ENCODE peak calls at places on chromosomes 2 and 18, in ten cellular contexts. A, X, K, J, Y, R, L, V, B and S are unnamed samples.

GRCh38 chr2:74525717-74526648 is at the start of gene DQX1:
- DNase-seq in V (no peak), L (no peak), K (peak), J (peak), R (no peak), Y (peak), X (no peak), A (no peak), B (no peak), S (peak)

GRCh38 chr2:191870744-191871143 is 23.9 kb upstream of the CAVIN2 start:
- DNase-seq in L (no peak), X (no peak), K (no peak), V (no peak), B (no peak), Y (no peak), R (no peak), A (no peak), J (no peak), S (no peak)

GRCh38 chr2:196277002-196277401 is 105.6 kb upstream of the STK17B start:
- DNase-seq in B (no peak), J (no peak), K (peak), R (no peak), Y (peak), A (no peak), V (no peak), L (no peak), X (no peak), S (peak)

GRCh38 chr2:191867507-191867847 is 20.6 kb upstream of the CAVIN2 start:
- DNase-seq in V (no peak), Y (no peak), J (no peak), L (no peak), K (no peak), B (no peak), R (no peak), X (no peak), A (no peak), S (no peak)

GRCh38 chr18:59502222-59502898 is 143.3 kb upstream of the LMAN1 start:
- DNase-seq in A (peak), L (peak), Y (peak), K (peak), R (peak), X (no peak), J (no peak), V (peak), B (no peak), S (no peak)

GRCh38 chr18:49227456-49227855 is 233.0 kb downstream of the DYM start:
- DNase-seq in K (peak), J (no peak), X (no peak), B (no peak), V (no peak), R (no peak), Y (no peak), A (no peak), L (no peak), S (no peak)

GRCh38 chr2:219441451-219442205 is 7.0 kb downstream of the SPEG start:
- DNase-seq in B (no peak), J (no peak), Y (peak), X (no peak), K (peak), R (no peak), L (peak), A (peak), V (peak), S (peak)

GRCh38 chr2:60439219-60439974 is 114.1 kb downstream of the BCL11A start:
- DNase-seq in B (no peak), R (peak), J (no peak), Y (no peak), V (no peak), K (no peak), X (peak), A (no peak), L (peak), S (peak)

GRCh38 chr2:120779781-120780283 is 44.2 kb downstream of the GLI2 start:
- DNase-seq in L (no peak), K (peak), B (no peak), X (no peak), R (no peak), Y (peak), A (peak), J (peak), V (peak), S (no peak)

GRCh38 chr18:8889479-8889878 is 184.1 kb downstream of the MTCL1 start:
- DNase-seq in V (no peak), R (no peak), L (no peak), B (no peak), X (no peak), Y (peak), J (no peak), K (no peak), A (no peak), S (no peak)

GRCh38 chr2:200467806-200468686 is 41.8 kb downstream of the KCTD18 start:
- DNase-seq in B (no peak), K (no peak), Y (no peak), L (no peak), V (no peak), R (no peak), X (no peak), J (no peak), A (no peak), S (no peak)

GRCh38 chr2:96552284-96553175 is 16.0 kb downstream of the ARID5A start:
- DNase-seq in Y (no peak), B (no peak), X (no peak), A (no peak), L (no peak), V (no peak), R (no peak), K (no peak), J (no peak), S (peak)

GRCh38 chr2:190979906-190980629 is 33.9 kb downstream of the STAT1 start:
- DNase-seq in V (peak), K (peak), Y (peak), J (peak), R (peak), L (peak), A (peak), X (no peak), B (no peak), S (no peak)

GRCh38 chr2:108074945-108075344 is 88.6 kb downstream of the SLC5A7 start:
- DNase-seq in X (no peak), J (no peak), V (no peak), K (no peak), B (no peak), Y (no peak), R (no peak), L (no peak), A (no peak), S (no peak)

GRCh38 chr18:63887424-63887823 is at the start of gene SERPINB2:
- DNase-seq in J (no peak), X (peak), R (no peak), V (peak), K (peak), B (no peak), L (no peak), Y (peak), A (no peak), S (peak)

GRCh38 chr18:2316686-2317308 is 254.5 kb downstream of the METTL4 start:
- DNase-seq in V (no peak), A (no peak), Y (no peak), L (no peak), B (no peak), J (no peak), K (no peak), X (no peak), R (no peak), S (no peak)

GRCh38 chr2:102385522-102385921 is 29.9 kb downstream of the IL18R1 start:
- DNase-seq in Y (no peak), J (no peak), A (no peak), B (no peak), K (no peak), L (no peak), X (no peak), R (no peak), V (no peak), S (no peak)

GRCh38 chr2:10422251-10422650 is 25.9 kb downstream of the ODC1 start:
- DNase-seq in J (no peak), B (no peak), K (no peak), A (no peak), Y (no peak), X (no peak), V (no peak), L (no peak), R (no peak), S (no peak)

GRCh38 chr2:223459328-223459939 is 142.7 kb downstream of the SCG2 start:
- DNase-seq in J (no peak), L (no peak), V (no peak), X (no peak), B (no peak), Y (peak), R (no peak), A (no peak), K (peak), S (no peak)

GRCh38 chr2:3606370-3607124 is 11.6 kb downstream of the COLEC11 start:
- DNase-seq in X (no peak), Y (no peak), K (no peak), V (no peak), R (no peak), L (no peak), J (no peak), B (no peak), A (no peak), S (no peak)

GRCh38 chr18:31093294-31093693 is 8.9 kb downstream of the DSC2 start:
- DNase-seq in Y (no peak), K (no peak), B (no peak), J (no peak), V (no peak), R (no peak), X (no peak), L (no peak), A (no peak), S (no peak)

GRCh38 chr2:207601774-207602173 is 23.4 kb downstream of the METTL21A start:
- DNase-seq in V (no peak), J (no peak), R (no peak), L (no peak), B (no peak), K (no peak), X (no peak), Y (no peak), A (no peak), S (no peak)

GRCh38 chr2:50749226-50749625 is 282.7 kb downstream of the NRXN1 start:
- DNase-seq in J (no peak), K (no peak), B (no peak), R (no peak), A (no peak), V (no peak), X (no peak), Y (no peak), L (no peak), S (no peak)

GRCh38 chr2:11134349-11134748 is 20.9 kb upstream of the SLC66A3 start:
- DNase-seq in Y (no peak), X (no peak), B (no peak), R (no peak), J (no peak), K (no peak), V (no peak), L (no peak), A (no peak), S (no peak)

GRCh38 chr2:152505495-152505906 is 170.5 kb downstream of the FMNL2 start:
- DNase-seq in L (no peak), Y (peak), A (no peak), R (no peak), J (no peak), K (no peak), B (no peak), V (no peak), X (no peak), S (no peak)

GRCh38 chr2:8567469-8568108 is 114.3 kb upstream of the ID2 start:
- DNase-seq in X (no peak), R (no peak), B (peak), Y (no peak), L (no peak), A (no peak), V (no peak), K (no peak), J (peak), S (no peak)

GRCh38 chr2:231199219-231199618 is 788 bp downstream of the ARMC9 start:
- DNase-seq in Y (peak), K (peak), L (no peak), V (peak), R (no peak), A (no peak), X (no peak), J (no peak), B (no peak), S (no peak)

GRCh38 chr2:133497261-133497893 is 70.9 kb downstream of the NCKAP5 start:
- DNase-seq in V (no peak), X (no peak), Y (no peak), L (no peak), R (no peak), A (no peak), J (no peak), K (no peak), B (no peak), S (no peak)

GRCh38 chr2:25063876-25064660 is 22.2 kb downstream of the EFR3B start:
- DNase-seq in L (no peak), J (no peak), X (peak), V (no peak), R (peak), B (no peak), Y (no peak), A (no peak), K (peak), S (no peak)

GRCh38 chr2:1744151-1744445 is 217 bp downstream of the PXDN start:
- DNase-seq in A (no peak), Y (no peak), J (no peak), B (no peak), V (no peak), L (peak), K (no peak), R (no peak), X (no peak), S (no peak)

GRCh38 chr2:1741851-1742250 is 2.5 kb downstream of the PXDN start:
- DNase-seq in R (no peak), V (no peak), L (no peak), B (no peak), X (no peak), K (no peak), Y (no peak), A (no peak), J (no peak), S (no peak)

GRCh38 chr2:1742300-1742679 is 2.0 kb downstream of the PXDN start:
- DNase-seq in X (no peak), Y (peak), R (no peak), V (no peak), J (no peak), K (no peak), B (no peak), A (no peak), L (no peak), S (no peak)

GRCh38 chr2:1743396-1744150 is 742 bp downstream of the PXDN start:
- DNase-seq in B (peak), Y (peak), R (no peak), L (peak), A (peak), V (peak), J (no peak), K (peak), X (no peak), S (no peak)

DNA sequence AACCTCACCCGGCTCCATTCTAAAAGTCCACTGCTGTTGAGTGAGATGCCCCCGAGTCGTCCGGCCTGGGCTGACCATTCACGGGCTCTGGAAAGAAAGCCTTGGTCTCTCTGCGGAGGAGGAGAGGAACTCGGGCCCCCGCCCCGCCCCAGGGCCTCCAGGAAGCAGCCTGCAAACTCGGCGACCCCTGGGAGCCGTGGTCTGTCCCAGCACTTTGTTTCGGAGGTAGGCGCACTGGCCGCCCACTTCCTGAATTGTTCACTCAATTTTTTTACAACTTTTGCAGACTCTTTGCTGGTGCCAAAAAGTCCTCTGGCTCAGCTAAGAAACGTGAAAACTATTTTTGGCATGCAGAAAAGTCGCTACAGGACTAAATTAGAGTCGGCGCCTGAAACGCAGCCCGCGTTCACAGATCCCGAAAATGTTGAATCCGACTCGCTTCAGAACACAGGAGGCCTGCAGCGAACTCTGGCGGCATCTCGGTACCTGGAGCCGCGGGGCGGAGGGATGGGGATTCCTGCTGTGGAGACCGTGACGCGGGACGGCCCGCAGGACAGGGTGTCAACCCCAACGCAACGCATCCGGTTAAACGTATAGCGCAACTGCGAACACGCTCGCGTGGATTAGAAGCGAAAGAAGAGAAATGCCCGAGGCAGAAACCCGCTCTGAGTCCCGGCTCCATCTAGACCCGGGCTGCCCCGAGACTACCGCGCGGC is 1.5 kb downstream of the PXDN start:
- DNase-seq in X (no peak), A (peak), L (peak), R (peak), K (peak), B (peak), Y (peak), J (peak), V (peak), S (no peak)
- TF ChIP-seq CTCF in X (no peak), A (peak), L (no peak), R (peak), K (peak), B (no peak), Y (peak), J (peak), V (peak), S (no peak)

GRCh38 chr2:5587726-5588125 is 104.5 kb upstream of the SOX11 start:
- DNase-seq in A (no peak), K (no peak), J (no peak), V (no peak), B (no peak), L (no peak), Y (no peak), R (no peak), X (no peak), S (no peak)
- TF ChIP-seq CTCF in A (no peak), K (no peak), J (no peak), V (no peak), B (no peak), L (no peak), Y (no peak), R (no peak), X (no peak), S (no peak)

DNA sequence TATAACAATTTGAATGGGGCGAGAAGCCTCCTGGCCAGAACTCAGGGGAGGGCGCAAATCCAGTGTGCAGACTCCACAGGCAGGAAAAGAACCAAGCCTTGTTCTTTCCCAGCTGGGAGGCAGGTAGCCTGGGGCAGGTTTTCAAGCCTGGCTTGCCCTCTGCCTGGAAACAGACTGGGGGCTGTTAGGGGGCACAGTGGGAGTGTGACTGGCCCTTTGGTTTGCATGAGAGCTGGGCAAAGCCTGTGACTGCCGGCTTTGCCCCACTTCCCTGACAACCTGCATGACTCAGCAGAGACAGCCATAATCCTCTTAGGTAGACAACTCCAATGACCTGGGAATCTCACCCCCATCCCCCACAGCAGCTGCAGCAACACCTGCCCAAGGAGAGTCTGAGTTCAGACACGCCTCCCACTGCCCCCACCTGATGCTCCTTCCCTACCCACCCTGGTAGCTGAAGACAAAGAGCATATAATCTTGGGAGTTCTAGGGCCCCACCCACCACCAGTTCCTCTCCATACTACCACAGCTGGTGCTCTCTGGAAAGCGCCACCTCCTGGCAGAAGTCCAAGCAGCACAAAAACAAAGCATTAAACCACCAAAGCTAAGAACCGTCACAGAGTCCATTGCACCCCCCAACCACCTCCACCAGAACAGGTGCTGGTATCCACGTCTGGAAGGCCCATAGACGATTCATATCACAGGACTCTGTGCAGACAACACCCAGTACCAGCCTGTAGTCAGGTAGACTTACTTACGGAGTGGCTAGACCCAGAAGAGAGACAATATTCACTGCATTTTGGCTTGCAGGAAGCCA is 402.5 kb downstream of the STK39 start:
- DNase-seq in K (peak), R (no peak), A (no peak), Y (no peak), V (no peak), J (no peak), X (no peak), B (no peak), L (peak), S (no peak)
- TF ChIP-seq CTCF in K (peak), R (no peak), A (no peak), Y (no peak), V (no peak), J (no peak), X (peak), B (no peak), L (no peak), S (peak)

GRCh38 chr2:1722692-1723091 is 21.6 kb downstream of the PXDN start:
- DNase-seq in X (no peak), Y (no peak), K (no peak), A (no peak), V (no peak), B (no peak), R (no peak), J (no peak), L (no peak), S (no peak)

GRCh38 chr2:1726558-1726957 is 17.8 kb downstream of the PXDN start:
- DNase-seq in V (no peak), J (peak), L (no peak), K (no peak), X (no peak), Y (no peak), B (no peak), A (no peak), R (no peak), S (no peak)

GRCh38 chr2:1721706-1722483 is 22.4 kb downstream of the PXDN start:
- DNase-seq in B (no peak), X (no peak), Y (peak), V (peak), K (peak), A (peak), J (peak), R (no peak), L (no peak), S (no peak)

GRCh38 chr2:1727101-1727771 is 17.1 kb downstream of the PXDN start:
- DNase-seq in J (peak), X (no peak), A (peak), B (no peak), Y (peak), V (no peak), R (peak), L (no peak), K (no peak), S (no peak)

DNA sequence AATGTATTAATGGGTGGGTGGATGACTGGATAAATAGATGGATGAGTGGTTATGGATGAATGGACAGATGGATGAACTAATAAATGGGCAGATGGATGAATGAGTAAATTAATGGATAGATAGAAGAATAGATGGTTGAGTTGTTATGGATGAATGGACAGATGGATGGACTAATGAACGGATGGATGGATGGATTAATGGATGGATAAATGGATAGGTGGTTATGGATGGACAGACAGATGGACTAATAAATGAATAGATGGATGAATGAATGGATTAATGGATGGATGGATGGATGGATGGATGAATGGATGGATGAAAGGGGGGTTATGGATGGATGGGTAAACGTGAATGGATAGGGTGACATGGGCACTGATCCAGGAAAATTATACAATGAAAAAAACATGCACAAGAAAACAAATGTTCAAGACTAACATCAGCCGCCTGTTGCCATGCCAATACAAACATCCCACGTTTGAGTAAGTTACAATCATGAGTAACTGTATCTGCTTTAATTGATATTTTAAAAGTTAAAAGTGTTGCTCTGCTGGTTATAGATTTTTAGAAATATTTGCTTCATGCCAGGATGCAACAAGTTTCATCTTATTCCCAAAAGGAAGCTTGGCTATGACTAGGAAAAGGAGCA is 20.8 kb downstream of the PXDN start:
- DNase-seq in J (peak), A (no peak), L (no peak), B (no peak), K (no peak), X (no peak), V (no peak), R (no peak), Y (peak), S (no peak)
- TF ChIP-seq CTCF in J (no peak), A (no peak), L (no peak), B (no peak), K (no peak), X (no peak), V (no peak), R (no peak), Y (no peak), S (no peak)

DNA sequence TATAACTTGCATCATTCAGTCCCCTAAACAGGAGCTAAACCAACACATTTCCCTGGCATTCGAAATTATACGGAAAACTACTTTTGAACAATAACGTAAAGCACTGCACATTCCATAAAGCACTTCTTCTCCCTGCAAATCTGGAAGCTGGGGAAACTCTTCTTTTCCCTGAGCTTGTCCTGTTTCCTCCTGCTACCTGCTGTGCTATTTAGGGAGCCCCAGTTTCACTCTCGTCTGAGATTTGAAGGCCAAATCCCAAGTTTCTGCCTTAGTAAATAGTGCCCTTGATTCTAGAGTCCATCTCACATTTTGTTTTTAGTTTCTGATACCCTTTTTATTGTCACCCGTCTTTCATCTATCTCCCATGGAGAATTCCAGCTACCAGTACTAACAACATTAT is 67.7 kb upstream of the OSR1 start:
- DNase-seq in V (no peak), K (no peak), B (no peak), J (no peak), A (no peak), R (no peak), X (no peak), L (no peak), Y (no peak), S (no peak)
- TF ChIP-seq CTCF in V (no peak), K (no peak), B (no peak), J (no peak), A (no peak), R (no peak), X (no peak), L (no peak), Y (no peak), S (no peak)